ENCODE peak calls at places on chromosomes 7 and 10, in five cellular contexts. G is HCT116, U is neuronal stem cell, P is fibroblast of lung, S is mesendoderm. Y is an unnamed sample.

GRCh38 chr10:93954726-93955363 is 38.9 kb upstream of the PLCE1 start:
- DNase-seq in U (no peak), S (no peak), P (peak; percentile 48), G (no peak), Y (no peak)

GRCh38 chr10:68154211-68154497 is 44.9 kb downstream of the MYPN start:
- DNase-seq in U (no peak), P (peak; percentile 79), S (peak; percentile 70), G (no peak), Y (peak; percentile 29)

GRCh38 chr10:114077815-114078219 is 34.2 kb downstream of the ADRB1 start:
- DNase-seq in U (no peak), S (peak; percentile 77), G (no peak), P (no peak), Y (peak; percentile 33)

GRCh38 chr10:110074986-110075664 is 67.3 kb downstream of the ADD3 start:
- DNase-seq in S (peak; percentile 58), U (no peak), G (no peak), P (peak; percentile 87), Y (no peak)

GRCh38 chr10:132938472-132939329 is 3.7 kb downstream of the CFAP46 start:
- DNase-seq in P (no peak), S (peak; percentile 85), G (no peak), U (peak; percentile 20), Y (peak; percentile 76)

GRCh38 chr10:71864861-71865473 is 13.9 kb upstream of the PSAP start:
- DNase-seq in G (no peak), U (no peak), P (peak; percentile 72), S (no peak), Y (no peak)

GRCh38 chr10:35336921-35337741 is 822 bp downstream of the CCNY start:
- DNase-seq in U (peak; percentile 37), P (no peak), S (peak; percentile 55), G (no peak), Y (peak; percentile 70)

GRCh38 chr7:86939197-86939814 is 120.1 kb downstream of the ELAPOR2 start:
- DNase-seq in P (peak; percentile 73), S (peak; percentile 86), U (peak; percentile 69), G (peak; percentile 68), Y (peak; percentile 71)

GRCh38 chr7:126690848-126691751 is 561.6 kb downstream of the GRM8 start:
- DNase-seq in S (no peak), G (no peak), U (no peak), P (no peak), Y (peak; percentile 16)

GRCh38 chr10:132687181-132687892 is 98.6 kb downstream of the NKX6-2 start:
- DNase-seq in S (no peak), U (no peak), P (no peak), G (no peak), Y (no peak)

GRCh38 chr7:128304212-128304611 is 39.5 kb downstream of the RBM28 start:
- DNase-seq in G (no peak), U (no peak), S (no peak), P (no peak), Y (no peak)

GRCh38 chr10:22681783-22682183 is 32.6 kb downstream of the PIP4K2A start:
- DNase-seq in P (peak; percentile 53), U (no peak), G (peak; percentile 23), S (no peak), Y (no peak)

GRCh38 chr7:99623091-99623693 is 6.4 kb downstream of the ZSCAN25 start:
- DNase-seq in S (no peak), P (no peak), G (no peak), U (no peak), Y (no peak)

GRCh38 chr7:4185136-4185535 is 497.0 kb upstream of the FOXK1 start:
- DNase-seq in U (no peak), P (no peak), G (no peak), S (no peak), Y (no peak)

GRCh38 chr7:105649727-105650381 is 68.6 kb upstream of the EFCAB10 start:
- DNase-seq in S (no peak), U (no peak), G (no peak), P (peak; percentile 63), Y (no peak)

GRCh38 chr7:132941905-132942304 is 140.0 kb downstream of the CHCHD3 start:
- DNase-seq in U (no peak), S (no peak), G (no peak), P (no peak), Y (peak; percentile 17)

GRCh38 chr10:88687853-88688467 is 18.1 kb upstream of the LIPK start:
- DNase-seq in U (no peak), S (peak; percentile 24), P (peak; percentile 57), G (peak; percentile 32), Y (peak; percentile 21)

GRCh38 chr7:158270106-158270775 is 317.4 kb downstream of the PTPRN2 start:
- DNase-seq in U (no peak), S (no peak), P (no peak), G (no peak), Y (no peak)

GRCh38 chr7:143362126-143362961 is at the start of gene FAM131B:
- DNase-seq in P (no peak), U (peak; percentile 47), G (no peak), S (no peak), Y (peak; percentile 83)

GRCh38 chr10:43867667-43868361 is 219.1 kb upstream of the ZNF32 start:
- DNase-seq in P (peak; percentile 77), S (no peak), G (no peak), U (no peak), Y (no peak)

GRCh38 chr10:103884681-103885139 is 29.3 kb upstream of the SH3PXD2A start:
- DNase-seq in G (no peak), U (peak; percentile 46), S (peak; percentile 82), P (peak; percentile 76), Y (peak; percentile 67)

GRCh38 chr10:3043512-3044368 is 23.6 kb upstream of the PFKP start:
- DNase-seq in G (peak; percentile 74), U (peak; percentile 73), S (peak; percentile 93), P (peak; percentile 84), Y (peak; percentile 89)

DNA sequence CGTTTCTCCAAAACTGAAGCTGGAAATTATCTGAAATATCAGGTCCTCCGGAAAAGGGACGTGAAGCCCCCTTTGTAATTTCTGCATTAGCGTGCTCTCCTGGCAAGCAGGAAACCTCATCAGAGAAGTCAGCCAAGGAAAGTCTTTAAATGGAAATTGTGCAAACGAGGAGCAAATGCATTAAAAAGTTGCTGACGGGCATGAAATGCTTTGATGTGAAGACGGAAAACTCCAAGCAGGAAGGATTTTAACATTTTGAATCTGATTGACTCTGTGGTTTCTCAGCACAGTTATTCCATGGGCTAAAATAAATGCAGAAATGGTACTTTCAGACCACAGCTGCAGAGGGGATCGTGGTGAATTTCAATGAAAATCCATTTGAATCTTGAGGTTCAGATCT is 167.7 kb downstream of the AHR start:
- DNase-seq in S (no peak), P (peak; percentile 17), G (no peak), U (no peak), Y (no peak)
- H3K9ac ChIP-seq in S (no peak overlapping the region), P (no peak overlapping the region), G (no peak overlapping the region), U (no peak overlapping the region), Y (no peak overlapping the region)

DNA sequence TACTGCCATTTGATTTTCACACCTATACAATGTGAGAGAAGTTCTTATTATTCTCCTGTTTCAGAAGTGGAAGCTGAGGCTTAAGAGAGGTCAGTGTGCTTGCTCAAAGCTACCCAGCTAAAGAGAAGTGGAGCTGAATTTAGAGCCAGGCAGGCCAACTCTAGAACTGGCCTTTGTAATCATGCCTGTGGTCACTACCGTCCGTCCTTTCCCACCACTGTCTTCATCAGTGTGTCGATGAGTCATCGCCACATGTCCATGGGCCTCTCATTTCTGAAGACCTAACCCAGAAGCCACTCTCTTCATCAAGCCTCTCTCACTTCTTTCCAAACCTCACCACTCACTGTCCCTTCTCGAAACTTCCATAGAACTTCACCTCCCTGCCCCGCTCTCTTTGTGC is 237.8 kb downstream of the KIAA1217 start:
- DNase-seq in S (no peak), P (peak; percentile 95), U (no peak), G (no peak), Y (no peak)
- H3K9ac ChIP-seq in S (no peak overlapping the region), P (no peak overlapping the region), U (no peak overlapping the region), G (no peak overlapping the region), Y (no peak overlapping the region)

GRCh38 chr7:97506728-97507127 is 225.2 kb upstream of the TAC1 start:
- DNase-seq in P (no peak), U (no peak), S (no peak), G (no peak), Y (no peak)

GRCh38 chr7:97499204-97499603 is 232.7 kb upstream of the TAC1 start:
- DNase-seq in U (peak; percentile 21), P (no peak), G (peak; percentile 29), S (peak; percentile 63), Y (peak; percentile 48)

DNA sequence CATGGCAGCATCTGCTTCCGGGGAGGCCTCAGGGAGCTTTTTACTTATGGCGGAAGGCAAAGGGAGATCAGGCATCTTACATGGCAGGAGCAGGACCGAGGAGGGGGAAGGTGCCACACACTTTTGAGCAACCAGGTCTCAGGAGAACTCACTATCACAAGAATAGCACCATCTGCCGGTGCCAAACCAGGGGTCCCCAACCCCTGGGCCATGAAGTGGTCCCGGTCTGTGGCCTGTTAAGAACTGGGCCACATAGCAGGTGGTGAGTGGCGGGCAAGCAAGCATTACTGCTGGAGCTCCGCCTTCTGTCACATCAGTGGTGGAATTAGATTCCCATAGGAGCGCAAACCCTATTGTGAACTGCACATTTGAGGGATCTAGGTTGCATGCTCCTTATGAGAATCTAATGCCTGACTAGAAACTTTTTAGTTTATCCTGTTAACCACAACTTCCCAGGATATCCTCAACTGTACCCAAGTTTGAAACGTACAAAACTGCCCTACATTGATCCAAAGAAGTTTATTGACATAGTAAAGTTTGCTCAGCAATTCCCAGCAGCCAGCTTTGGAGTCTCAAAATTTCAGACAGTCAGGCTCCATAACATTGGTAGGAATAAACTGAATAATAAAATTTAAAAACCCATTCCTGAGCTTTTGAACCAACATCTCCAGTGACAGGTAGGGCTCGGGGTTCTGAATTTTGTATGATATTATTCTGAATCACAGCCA is 228.4 kb upstream of the TAC1 start:
- DNase-seq in P (no peak), G (no peak), S (no peak), U (no peak), Y (no peak)
- H3K9ac ChIP-seq in P (no peak overlapping the region), G (no peak overlapping the region), S (no peak overlapping the region), U (no peak overlapping the region), Y (no peak overlapping the region)

DNA sequence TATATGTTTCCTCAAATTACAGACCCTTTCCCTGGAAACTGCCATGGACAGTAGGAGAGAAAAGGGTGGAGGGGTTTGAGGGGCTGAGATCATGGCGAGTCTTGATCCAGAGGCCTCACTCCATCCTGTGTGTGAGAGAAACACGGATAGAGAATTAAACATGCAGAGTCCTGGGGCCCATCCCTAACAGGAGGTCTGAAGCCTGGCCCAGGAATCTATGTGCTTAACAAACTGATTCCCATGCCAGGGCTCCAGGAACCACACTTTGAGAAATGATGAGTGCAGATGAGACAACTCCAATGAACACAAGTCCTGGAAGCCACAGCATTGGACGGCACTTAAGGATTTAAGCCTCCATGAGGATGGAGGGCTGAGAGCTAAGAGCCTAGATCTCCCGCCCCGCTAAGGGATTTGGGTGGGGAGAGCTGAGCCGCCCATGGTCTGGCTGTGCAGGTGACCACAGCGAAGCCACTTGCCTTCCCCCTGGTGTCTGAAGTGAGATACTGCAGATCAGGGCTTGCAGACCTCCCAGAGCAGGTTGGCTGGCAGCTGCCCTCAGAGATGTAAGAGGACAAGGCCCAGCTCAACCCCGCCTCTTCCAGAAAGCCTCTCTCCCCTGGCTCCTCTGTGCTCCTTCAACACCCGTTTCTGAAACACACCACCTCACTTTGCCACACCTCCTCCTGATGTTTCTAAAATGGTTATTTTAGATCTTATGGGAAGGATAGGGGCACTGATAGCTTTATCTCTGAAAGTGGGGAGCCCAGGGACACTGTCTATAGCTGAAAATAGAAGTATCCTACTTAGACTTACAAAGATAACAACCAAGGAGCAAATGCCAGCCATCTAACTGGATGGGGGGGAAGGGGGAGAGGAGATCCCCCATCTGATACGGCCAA is 24.8 kb upstream of the EIF5AL1 start:
- DNase-seq in G (peak; percentile 81), P (peak; percentile 53), U (peak; percentile 58), S (peak; percentile 96), Y (peak; percentile 90)
- H3K9ac ChIP-seq in G (peak overlapping the region; percentile 10), P (no peak overlapping the region), U (no peak overlapping the region), S (no peak overlapping the region), Y (no peak overlapping the region)

GRCh38 chr7:30936650-30937245 is 25.1 kb downstream of the AQP1 start:
- DNase-seq in P (no peak), S (no peak), U (no peak), G (no peak), Y (no peak)
- H3K9ac ChIP-seq in P (no peak overlapping the region), S (no peak overlapping the region), U (no peak overlapping the region), G (no peak overlapping the region), Y (no peak overlapping the region)

Y was measured in neural progenitor cell.